ENCODE peak calls at places on chromosomes 3 and 15, in ten cellular contexts. One of them, this sample, is unnamed.

GRCh38 chr3:55330355-55330754 is 156.8 kb downstream of the WNT5A start:
- DNase-seq in thoracic aorta: no peak
- DNase-seq in GM06990: no peak
- DNase-seq in NCI-H1436: no peak
- DNase-seq in NCI-H1105 treated with DMSO at 0.1 percent for 48 hours: no peak
- DNase-seq in NCI-H69: peak
- DNase-seq in Panc1: peak
- DNase-seq in HAP-1: no peak
- DNase-seq in fibroblast of pulmonary artery: peak
- DNase-seq in activated CD8-positive, alpha-beta memory T cell treated with anti-CD3 and anti-CD28 coated beads for 48 hours: no peak
- DNase-seq in this sample: no peak

GRCh38 chr3:53252105-53252946 is 3.5 kb downstream of the TKT start:
- DNase-seq in NCI-H69: no peak
- DNase-seq in NCI-H1105 treated with DMSO at 0.1 percent for 48 hours: no peak
- DNase-seq in activated CD8-positive, alpha-beta memory T cell treated with anti-CD3 and anti-CD28 coated beads for 48 hours: no peak
- DNase-seq in thoracic aorta: no peak
- DNase-seq in NCI-H1436: no peak
- DNase-seq in Panc1: no peak
- DNase-seq in fibroblast of pulmonary artery: peak
- DNase-seq in HAP-1: peak
- DNase-seq in GM06990: no peak
- DNase-seq in this sample: no peak

GRCh38 chr3:100041328-100041749 is 73.0 kb downstream of the FILIP1L start:
- DNase-seq in NCI-H1436: no peak
- DNase-seq in activated CD8-positive, alpha-beta memory T cell treated with anti-CD3 and anti-CD28 coated beads for 48 hours: no peak
- DNase-seq in Panc1: peak
- DNase-seq in fibroblast of pulmonary artery: peak
- DNase-seq in HAP-1: no peak
- DNase-seq in NCI-H69: peak
- DNase-seq in GM06990: no peak
- DNase-seq in NCI-H1105 treated with DMSO at 0.1 percent for 48 hours: no peak
- DNase-seq in thoracic aorta: no peak
- DNase-seq in this sample: no peak

GRCh38 chr15:73908030-73908821 is 18.0 kb upstream of the LOXL1 start:
- DNase-seq in NCI-H69: peak
- DNase-seq in NCI-H1105 treated with DMSO at 0.1 percent for 48 hours: peak
- DNase-seq in NCI-H1436: peak
- DNase-seq in GM06990: peak
- DNase-seq in HAP-1: peak
- DNase-seq in Panc1: no peak
- DNase-seq in fibroblast of pulmonary artery: peak
- DNase-seq in activated CD8-positive, alpha-beta memory T cell treated with anti-CD3 and anti-CD28 coated beads for 48 hours: peak
- DNase-seq in thoracic aorta: peak
- DNase-seq in this sample: peak

GRCh38 chr3:166257715-166258114 is 420.5 kb upstream of the BCHE start:
- DNase-seq in NCI-H1105 treated with DMSO at 0.1 percent for 48 hours: no peak
- DNase-seq in NCI-H1436: no peak
- DNase-seq in NCI-H69: no peak
- DNase-seq in thoracic aorta: no peak
- DNase-seq in GM06990: no peak
- DNase-seq in HAP-1: no peak
- DNase-seq in activated CD8-positive, alpha-beta memory T cell treated with anti-CD3 and anti-CD28 coated beads for 48 hours: no peak
- DNase-seq in fibroblast of pulmonary artery: no peak
- DNase-seq in Panc1: no peak
- DNase-seq in this sample: no peak

GRCh38 chr3:48655586-48655985 is 7.1 kb downstream of the CELSR3 start:
- DNase-seq in NCI-H1436: no peak
- DNase-seq in fibroblast of pulmonary artery: no peak
- DNase-seq in HAP-1: no peak
- DNase-seq in NCI-H69: no peak
- DNase-seq in GM06990: peak
- DNase-seq in thoracic aorta: no peak
- DNase-seq in NCI-H1105 treated with DMSO at 0.1 percent for 48 hours: no peak
- DNase-seq in Panc1: no peak
- DNase-seq in activated CD8-positive, alpha-beta memory T cell treated with anti-CD3 and anti-CD28 coated beads for 48 hours: peak
- DNase-seq in this sample: no peak

GRCh38 chr15:69990566-69991391 is 106.9 kb downstream of the TLE3 start:
- DNase-seq in activated CD8-positive, alpha-beta memory T cell treated with anti-CD3 and anti-CD28 coated beads for 48 hours: no peak
- DNase-seq in NCI-H1105 treated with DMSO at 0.1 percent for 48 hours: no peak
- DNase-seq in thoracic aorta: no peak
- DNase-seq in fibroblast of pulmonary artery: no peak
- DNase-seq in Panc1: no peak
- DNase-seq in HAP-1: no peak
- DNase-seq in GM06990: no peak
- DNase-seq in NCI-H1436: no peak
- DNase-seq in NCI-H69: peak
- DNase-seq in this sample: no peak

GRCh38 chr3:177905895-177906511 is 630.2 kb upstream of the KCNMB2 start:
- DNase-seq in GM06990: no peak
- DNase-seq in HAP-1: no peak
- DNase-seq in NCI-H1436: no peak
- DNase-seq in NCI-H69: peak
- DNase-seq in thoracic aorta: no peak
- DNase-seq in NCI-H1105 treated with DMSO at 0.1 percent for 48 hours: no peak
- DNase-seq in fibroblast of pulmonary artery: peak
- DNase-seq in activated CD8-positive, alpha-beta memory T cell treated with anti-CD3 and anti-CD28 coated beads for 48 hours: no peak
- DNase-seq in Panc1: no peak
- DNase-seq in this sample: no peak

GRCh38 chr3:149330609-149331008 is 2.8 kb downstream of the TM4SF18 start:
- DNase-seq in Panc1: no peak
- DNase-seq in NCI-H1105 treated with DMSO at 0.1 percent for 48 hours: peak
- DNase-seq in thoracic aorta: no peak
- DNase-seq in activated CD8-positive, alpha-beta memory T cell treated with anti-CD3 and anti-CD28 coated beads for 48 hours: no peak
- DNase-seq in HAP-1: no peak
- DNase-seq in GM06990: no peak
- DNase-seq in NCI-H69: peak
- DNase-seq in NCI-H1436: peak
- DNase-seq in fibroblast of pulmonary artery: no peak
- DNase-seq in this sample: no peak

GRCh38 chr3:127740136-127740915 is 67.6 kb downstream of the ABTB1 start:
- DNase-seq in activated CD8-positive, alpha-beta memory T cell treated with anti-CD3 and anti-CD28 coated beads for 48 hours: no peak
- DNase-seq in NCI-H1105 treated with DMSO at 0.1 percent for 48 hours: no peak
- DNase-seq in Panc1: no peak
- DNase-seq in NCI-H1436: no peak
- DNase-seq in NCI-H69: no peak
- DNase-seq in thoracic aorta: no peak
- DNase-seq in fibroblast of pulmonary artery: no peak
- DNase-seq in GM06990: no peak
- DNase-seq in HAP-1: no peak
- DNase-seq in this sample: no peak

GRCh38 chr15:52678468-52679231 is 538 bp downstream of the ATOSA start:
- DNase-seq in activated CD8-positive, alpha-beta memory T cell treated with anti-CD3 and anti-CD28 coated beads for 48 hours: peak
- DNase-seq in HAP-1: peak
- DNase-seq in NCI-H1105 treated with DMSO at 0.1 percent for 48 hours: peak
- DNase-seq in NCI-H69: peak
- DNase-seq in GM06990: peak
- DNase-seq in fibroblast of pulmonary artery: peak
- DNase-seq in NCI-H1436: peak
- DNase-seq in Panc1: no peak
- DNase-seq in thoracic aorta: peak
- DNase-seq in this sample: peak

GRCh38 chr15:70955151-70955550 is 62.5 kb downstream of the LRRC49 start:
- DNase-seq in NCI-H1105 treated with DMSO at 0.1 percent for 48 hours: no peak
- DNase-seq in HAP-1: no peak
- DNase-seq in thoracic aorta: no peak
- DNase-seq in NCI-H1436: no peak
- DNase-seq in NCI-H69: no peak
- DNase-seq in fibroblast of pulmonary artery: peak
- DNase-seq in activated CD8-positive, alpha-beta memory T cell treated with anti-CD3 and anti-CD28 coated beads for 48 hours: no peak
- DNase-seq in GM06990: no peak
- DNase-seq in Panc1: no peak
- DNase-seq in this sample: no peak

GRCh38 chr3:58164916-58165821 is 45.6 kb downstream of the DNASE1L3 start:
- DNase-seq in NCI-H1436: no peak
- DNase-seq in Panc1: no peak
- DNase-seq in fibroblast of pulmonary artery: peak
- DNase-seq in GM06990: no peak
- DNase-seq in activated CD8-positive, alpha-beta memory T cell treated with anti-CD3 and anti-CD28 coated beads for 48 hours: no peak
- DNase-seq in HAP-1: peak
- DNase-seq in thoracic aorta: no peak
- DNase-seq in NCI-H69: peak
- DNase-seq in NCI-H1105 treated with DMSO at 0.1 percent for 48 hours: no peak
- DNase-seq in this sample: no peak

GRCh38 chr3:36512561-36512960 is 132.3 kb downstream of the STAC start:
- DNase-seq in fibroblast of pulmonary artery: no peak
- DNase-seq in Panc1: no peak
- DNase-seq in NCI-H1436: no peak
- DNase-seq in NCI-H1105 treated with DMSO at 0.1 percent for 48 hours: no peak
- DNase-seq in activated CD8-positive, alpha-beta memory T cell treated with anti-CD3 and anti-CD28 coated beads for 48 hours: no peak
- DNase-seq in HAP-1: no peak
- DNase-seq in NCI-H69: no peak
- DNase-seq in thoracic aorta: no peak
- DNase-seq in GM06990: no peak
- DNase-seq in this sample: no peak

GRCh38 chr3:94909726-94910125 is 846.9 kb downstream of the NSUN3 start:
- DNase-seq in thoracic aorta: no peak
- DNase-seq in NCI-H69: no peak
- DNase-seq in Panc1: no peak
- DNase-seq in NCI-H1436: no peak
- DNase-seq in fibroblast of pulmonary artery: no peak
- DNase-seq in GM06990: no peak
- DNase-seq in activated CD8-positive, alpha-beta memory T cell treated with anti-CD3 and anti-CD28 coated beads for 48 hours: no peak
- DNase-seq in NCI-H1105 treated with DMSO at 0.1 percent for 48 hours: no peak
- DNase-seq in HAP-1: no peak
- DNase-seq in this sample: no peak

GRCh38 chr3:60759439-60759838 is 491.8 kb downstream of the FHIT start:
- DNase-seq in fibroblast of pulmonary artery: no peak
- DNase-seq in NCI-H1105 treated with DMSO at 0.1 percent for 48 hours: no peak
- DNase-seq in NCI-H69: no peak
- DNase-seq in HAP-1: no peak
- DNase-seq in activated CD8-positive, alpha-beta memory T cell treated with anti-CD3 and anti-CD28 coated beads for 48 hours: no peak
- DNase-seq in GM06990: no peak
- DNase-seq in thoracic aorta: no peak
- DNase-seq in Panc1: no peak
- DNase-seq in NCI-H1436: no peak
- DNase-seq in this sample: no peak

This sample was measured in right lobe of liver.